ENCODE peak calls at places on chromosomes 3 and 15, in four cellular contexts. D, X, E and Z are unnamed samples.

GRCh38 chr15:62648954-62649353 is 393.6 kb upstream of the TPM1 start:
- DNase-seq in D (no peak), X (no peak), E (peak; percentile 21), Z (no peak)

GRCh38 chr15:91853968-91854943 is 748 bp downstream of the SLCO3A1 start:
- DNase-seq in D (peak; percentile 58), X (peak; percentile 53), E (peak; percentile 32), Z (peak; percentile 74)

GRCh38 chr3:190252080-190252479 is 70.2 kb downstream of the CLDN1 start:
- DNase-seq in D (no peak), X (no peak), E (no peak), Z (no peak)

GRCh38 chr3:30639937-30640336 is 33.5 kb downstream of the TGFBR2 start:
- DNase-seq in D (no peak), X (no peak), E (no peak), Z (no peak)

GRCh38 chr15:25470230-25470629 is 31.4 kb upstream of the UBE3A start:
- DNase-seq in D (no peak), X (no peak), E (no peak), Z (no peak)

GRCh38 chr3:39052613-39053012 is 797 bp downstream of the WDR48 start:
- DNase-seq in D (no peak), X (no peak), E (no peak), Z (no peak)

GRCh38 chr3:57743511-57743910 is 12.6 kb upstream of the SLMAP start:
- DNase-seq in D (no peak), X (no peak), E (no peak), Z (no peak)

GRCh38 chr15:70853270-70853854 is 595 bp downstream of the LARP6 start:
- DNase-seq in D (no peak), X (peak; percentile 49), E (peak; percentile 21), Z (peak; percentile 41)

GRCh38 chr15:62649793-62650420 is 392.6 kb upstream of the TPM1 start:
- DNase-seq in D (no peak), X (no peak), E (peak; percentile 64), Z (peak; percentile 72)

GRCh38 chr15:23859008-23859407 is 171.9 kb upstream of the NDN start:
- DNase-seq in D (no peak), X (no peak), E (no peak), Z (no peak)

GRCh38 chr15:65309882-65310418 is 5.5 kb downstream of the RNU5B-1 start:
- DNase-seq in D (no peak), X (no peak), E (no peak), Z (no peak)

GRCh38 chr3:127887321-127887720 is 27.7 kb upstream of the KBTBD12 start:
- DNase-seq in D (no peak), X (no peak), E (no peak), Z (no peak)

GRCh38 chr3:193778676-193779075 is 185.7 kb downstream of the OPA1 start:
- DNase-seq in D (no peak), X (no peak), E (no peak), Z (no peak)

GRCh38 chr15:57732526-57733331 is 26.2 kb downstream of the POLR2M start:
- DNase-seq in D (no peak), X (no peak), E (peak; percentile 63), Z (peak; percentile 53)

GRCh38 chr3:119681279-119681678 is 4.1 kb upstream of the COX17 start:
- DNase-seq in D (no peak), X (no peak), E (no peak), Z (no peak)

GRCh38 chr15:25682349-25682748 is 180.8 kb downstream of the ATP10A start:
- DNase-seq in D (peak; percentile 24), X (peak; percentile 52), E (no peak), Z (peak; percentile 51)

GRCh38 chr3:16395229-16395628 is 118.3 kb downstream of the RFTN1 start:
- DNase-seq in D (no peak), X (no peak), E (no peak), Z (no peak)

GRCh38 chr15:55823191-55823670 is 80.3 kb upstream of the PRTG start:
- DNase-seq in D (no peak), X (no peak), E (no peak), Z (no peak)

GRCh38 chr3:129942296-129942695 is 32.2 kb upstream of the TRH start:
- DNase-seq in D (peak; percentile 61), X (peak; percentile 50), E (peak; percentile 61), Z (peak; percentile 60)

GRCh38 chr15:93107646-93108045 is 18.6 kb upstream of the RGMA start:
- DNase-seq in D (no peak), X (no peak), E (no peak), Z (no peak)

GRCh38 chr3:188507244-188507720 is 353.3 kb downstream of the LPP start:
- DNase-seq in D (no peak), X (no peak), E (peak; percentile 33), Z (no peak)

GRCh38 chr3:46986782-46987484 is 7.5 kb downstream of the NBEAL2 start:
- DNase-seq in D (peak; percentile 43), X (no peak), E (no peak), Z (no peak)

GRCh38 chr3:62169871-62170660 is 203.3 kb downstream of the FEZF2 start:
- DNase-seq in D (no peak), X (no peak), E (no peak), Z (no peak)

GRCh38 chr3:108546249-108546648 is 35.9 kb upstream of the MYH15 start:
- DNase-seq in D (no peak), X (no peak), E (no peak), Z (no peak)

GRCh38 chr15:72235298-72235697 is 4.3 kb upstream of the PKM start:
- DNase-seq in D (no peak), X (no peak), E (no peak), Z (no peak)

GRCh38 chr3:40336511-40337135 is 27.1 kb downstream of the EIF1B start:
- DNase-seq in D (no peak), X (no peak), E (peak; percentile 27), Z (no peak)

GRCh38 chr15:71013446-71013845 is 101.8 kb upstream of the THSD4 start:
- DNase-seq in D (no peak), X (no peak), E (no peak), Z (no peak)

GRCh38 chr3:18070944-18071343 is 328.5 kb upstream of the TBC1D5 start:
- DNase-seq in D (no peak), X (no peak), E (no peak), Z (no peak)

GRCh38 chr3:23889950-23890349 is 26.8 kb downstream of the NKIRAS1 start:
- DNase-seq in D (no peak), X (no peak), E (no peak), Z (no peak)

GRCh38 chr3:183193762-183194701 is 31.5 kb upstream of the LAMP3 start:
- DNase-seq in D (no peak), X (no peak), E (no peak), Z (no peak)

GRCh38 chr3:116969646-116970045 is 260.1 kb downstream of the TUSC7 start:
- DNase-seq in D (no peak), X (no peak), E (no peak), Z (no peak)

GRCh38 chr3:30193625-30194044 is 412.8 kb upstream of the TGFBR2 start:
- DNase-seq in D (no peak), X (no peak), E (no peak), Z (no peak)

GRCh38 chr15:25437751-25438600 is 848 bp downstream of the UBE3A start:
- DNase-seq in D (peak; percentile 76), X (peak; percentile 52), E (peak; percentile 47), Z (peak; percentile 52)

GRCh38 chr3:16140894-16141285 is 33.6 kb upstream of the GALNT15 start:
- DNase-seq in D (no peak), X (no peak), E (no peak), Z (no peak)

GRCh38 chr3:51384145-51384729 is 854 bp upstream of the MANF start:
- DNase-seq in D (no peak), X (peak; percentile 28), E (peak; percentile 32), Z (no peak)

GRCh38 chr3:51380601-51381332 is 4.3 kb upstream of the MANF start:
- DNase-seq in D (peak; percentile 28), X (no peak), E (no peak), Z (no peak)

GRCh38 chr3:51382947-51383578 is 2.0 kb upstream of the MANF start:
- DNase-seq in D (no peak), X (no peak), E (no peak), Z (no peak)

GRCh38 chr3:51381333-51381705 is 3.8 kb upstream of the MANF start:
- DNase-seq in D (no peak), X (no peak), E (no peak), Z (no peak)

GRCh38 chr3:51382076-51382745 is 2.9 kb upstream of the MANF start:
- DNase-seq in D (peak; percentile 21), X (no peak), E (no peak), Z (no peak)
- TF ChIP-seq POLR2A in D (no peak), X (no peak), E (no peak), Z (no peak)

GRCh38 chr3:42731476-42732195 is 29.0 kb upstream of the HHATL start:
- DNase-seq in D (no peak), X (no peak), E (no peak), Z (no peak)

GRCh38 chr3:42733501-42734262 is 31.1 kb upstream of the HHATL start:
- DNase-seq in D (no peak), X (no peak), E (no peak), Z (no peak)

GRCh38 chr3:42732196-42732828 is 29.7 kb upstream of the HHATL start:
- DNase-seq in D (no peak), X (no peak), E (peak; percentile 28), Z (no peak)

GRCh38 chr3:42734263-42734860 is 31.8 kb upstream of the HHATL start:
- DNase-seq in D (no peak), X (no peak), E (no peak), Z (no peak)

DNA sequence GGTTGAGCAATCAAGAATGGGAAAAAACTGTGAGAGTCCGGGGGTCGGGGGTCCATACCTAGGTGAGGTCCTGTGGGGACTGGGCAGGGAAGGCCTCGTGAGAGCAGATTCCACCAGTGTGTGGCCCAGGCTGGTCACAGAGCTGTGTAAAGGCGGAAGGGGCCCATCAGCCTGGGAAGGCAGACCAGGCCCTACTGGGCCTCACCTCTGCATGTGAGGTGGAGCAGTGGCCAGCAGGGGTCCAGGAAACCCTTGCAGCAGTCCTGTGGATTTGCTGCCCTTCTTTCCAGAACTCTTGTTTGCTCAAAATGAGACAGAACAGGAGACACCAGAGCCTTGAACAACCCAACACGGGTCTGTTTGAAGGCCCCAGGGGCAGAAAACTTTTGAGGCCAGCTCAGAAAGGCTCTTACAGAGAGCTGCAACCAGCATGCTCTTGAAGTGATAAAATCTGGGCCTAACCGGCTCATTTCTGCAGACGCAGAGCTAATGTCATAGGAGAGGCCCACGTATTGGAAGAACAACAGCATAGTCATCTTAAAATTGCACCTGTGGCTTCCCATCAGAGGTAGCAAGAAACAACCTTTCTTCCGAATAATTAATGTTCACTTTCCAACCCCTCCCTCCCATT is 30.3 kb upstream of the HHATL start:
- DNase-seq in D (no peak), X (no peak), E (no peak), Z (no peak)
- TF ChIP-seq CTCF in D (no peak), X (no peak), E (no peak), Z (no peak)

GRCh38 chr15:31327674-31328424 is 1.2 kb downstream of the KLF13 start:
- DNase-seq in D (peak; percentile 90), X (peak; percentile 42), E (peak; percentile 79), Z (peak; percentile 77)
- TF ChIP-seq POLR2A in D (peak; percentile 52), X (peak; percentile 21), E (peak; percentile 72), Z (no peak)

GRCh38 chr15:34644851-34645250 is 61.4 kb upstream of the GOLGA8B start:
- DNase-seq in D (no peak), X (no peak), E (no peak), Z (no peak)

GRCh38 chr15:34651962-34652725 is 68.7 kb upstream of the GOLGA8B start:
- DNase-seq in D (no peak), X (no peak), E (peak; percentile 65), Z (no peak)

GRCh38 chr15:34650177-34650576 is 66.7 kb upstream of the GOLGA8B start:
- DNase-seq in D (no peak), X (no peak), E (no peak), Z (no peak)

GRCh38 chr15:34647569-34648334 is 64.3 kb upstream of the GOLGA8B start:
- DNase-seq in D (no peak), X (no peak), E (peak; percentile 14), Z (peak; percentile 4)

GRCh38 chr15:34648335-34648631 is 64.8 kb upstream of the GOLGA8B start:
- DNase-seq in D (no peak), X (no peak), E (no peak), Z (no peak)
- TF ChIP-seq CTCF in D (no peak), X (no peak), E (no peak), Z (no peak)